ENCODE peak calls at places on chromosomes 16 and 17, in six cellular contexts. D is A673; H is uterus; Z is IMR-90; X is cardiac muscle cell; G is CD8-positive, alpha-beta T cell. T is an unnamed sample.

GRCh38 chr16:3467920-3468319 is 24.4 kb downstream of the NAA60 start:
- DNase-seq in D (peak), H (no peak), Z (peak), X (no peak), G (no peak), T (no peak)

GRCh38 chr17:22671110-22671509 is 978.8 kb downstream of the KCNJ18 start:
- DNase-seq in D (no peak), H (no peak), Z (no peak), X (no peak), G (no peak), T (no peak)

GRCh38 chr16:52584354-52584840 is 37.5 kb upstream of the TOX3 start:
- DNase-seq in D (no peak), H (no peak), Z (no peak), X (no peak), G (no peak), T (no peak)

GRCh38 chr16:54231336-54231735 is 55.3 kb downstream of the IRX3 start:
- DNase-seq in D (no peak), H (no peak), Z (no peak), X (no peak), G (no peak), T (no peak)

GRCh38 chr16:3140603-3141427 is 6.0 kb downstream of the ZNF213 start:
- DNase-seq in D (no peak), H (no peak), Z (no peak), X (no peak), G (no peak), T (no peak)

GRCh38 chr16:53745126-53745525 is 41.2 kb downstream of the FTO start:
- DNase-seq in D (peak), H (no peak), Z (no peak), X (no peak), G (no peak), T (no peak)

GRCh38 chr17:17351356-17351891 is 48.3 kb downstream of the NT5M start:
- DNase-seq in D (no peak), H (no peak), Z (no peak), X (no peak), G (no peak), T (no peak)

GRCh38 chr17:77593081-77593480 is 365.4 kb upstream of the TNRC6C start:
- DNase-seq in D (no peak), H (no peak), Z (no peak), X (no peak), G (no peak), T (no peak)

GRCh38 chr17:64459284-64459747 is 10.4 kb downstream of the MILR1 start:
- DNase-seq in D (no peak), H (no peak), Z (peak), X (no peak), G (no peak), T (no peak)

GRCh38 chr16:54812229-54812628 is 118.4 kb upstream of the IRX5 start:
- DNase-seq in D (no peak), H (no peak), Z (no peak), X (no peak), G (no peak), T (no peak)

GRCh38 chr16:51062039-51062438 is 89.0 kb downstream of the SALL1 start:
- DNase-seq in D (no peak), H (no peak), Z (no peak), X (no peak), G (no peak), T (no peak)

GRCh38 chr16:66469932-66470546 is 42.9 kb downstream of the BEAN1 start:
- DNase-seq in D (no peak), H (no peak), Z (no peak), X (no peak), G (no peak), T (no peak)

DNA sequence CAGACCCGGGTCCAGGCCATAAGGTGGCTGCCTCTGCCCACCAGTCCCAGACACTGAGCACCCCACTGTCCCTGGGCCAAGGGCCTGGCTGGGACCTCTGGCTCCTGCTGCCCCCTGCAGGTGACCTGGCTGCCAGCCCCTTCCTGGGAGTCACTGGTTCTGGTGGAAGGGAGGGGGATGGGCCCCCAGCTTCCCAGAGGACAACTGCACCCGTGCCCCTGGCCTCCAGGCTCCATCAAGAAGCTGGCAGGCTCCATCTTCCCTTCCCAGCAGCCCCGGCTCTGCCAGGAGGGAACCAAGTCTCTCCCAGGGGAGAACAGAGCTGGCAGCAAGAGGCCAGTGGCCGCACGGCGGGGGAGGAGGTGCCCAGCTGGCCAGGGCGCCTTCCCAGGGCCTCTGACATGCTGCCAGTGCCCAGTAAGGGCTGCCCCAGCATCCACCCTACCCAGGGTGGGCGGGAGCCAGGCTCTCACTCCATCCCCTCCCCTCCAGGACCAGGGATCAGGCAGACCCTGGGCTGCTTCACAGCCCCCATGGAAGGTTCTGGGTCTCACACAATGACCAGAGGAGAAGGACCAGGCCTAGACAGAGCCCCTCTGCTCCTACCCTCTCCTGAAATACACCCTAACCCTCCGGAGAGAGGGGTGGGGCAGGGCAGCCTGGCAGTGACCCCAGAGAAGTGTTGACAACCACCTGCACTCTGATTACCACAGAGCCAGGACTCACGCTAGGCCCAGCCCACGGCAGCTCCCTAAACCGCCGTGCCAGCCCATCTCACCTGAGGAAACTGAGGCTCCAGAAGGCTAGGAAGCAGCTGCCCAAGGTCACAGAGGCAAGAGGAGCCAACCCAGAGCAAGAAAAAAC is 3.6 kb downstream of the CLUH start:
- DNase-seq in D (no peak), H (peak), Z (no peak), X (peak), G (no peak), T (no peak)
- TF ChIP-seq CTCF in D (peak), H (peak), Z (peak), X (peak), G (no peak), T (no peak)

GRCh38 chr16:7319514-7319913 is 13.1 kb upstream of the RBFOX1 start:
- DNase-seq in D (no peak), H (no peak), Z (no peak), X (no peak), G (no peak), T (no peak)

GRCh38 chr16:7317982-7318381 is 14.7 kb upstream of the RBFOX1 start:
- DNase-seq in D (no peak), H (no peak), Z (no peak), X (no peak), G (no peak), T (no peak)

GRCh38 chr16:7318661-7319060 is 14.0 kb upstream of the RBFOX1 start:
- DNase-seq in D (no peak), H (no peak), Z (no peak), X (no peak), G (no peak), T (no peak)

GRCh38 chr16:7324306-7324705 is 8.3 kb upstream of the RBFOX1 start:
- DNase-seq in D (no peak), H (no peak), Z (no peak), X (no peak), G (no peak), T (no peak)

DNA sequence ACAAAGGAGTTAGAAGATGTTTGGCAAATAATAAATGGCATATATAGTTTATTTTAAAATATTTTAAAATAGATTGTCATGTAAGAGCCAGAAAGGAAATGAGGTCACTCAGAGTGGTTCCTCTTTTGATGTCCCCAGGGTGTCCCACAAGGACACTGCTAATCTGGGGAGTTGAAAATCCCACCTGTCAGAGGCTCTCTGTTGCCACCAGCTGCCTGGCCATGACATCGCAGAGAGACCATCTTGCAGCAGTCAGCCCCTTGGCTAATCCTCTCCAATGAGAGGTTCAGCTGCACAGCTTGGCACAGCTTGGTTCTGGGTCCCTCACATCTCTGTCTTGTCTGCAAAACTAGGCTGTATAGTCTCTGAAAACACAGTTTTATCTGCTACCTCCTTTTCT is 11.0 kb upstream of the RBFOX1 start:
- DNase-seq in D (no peak), H (no peak), Z (no peak), X (no peak), G (no peak), T (no peak)
- TF ChIP-seq CTCF in D (no peak), H (no peak), Z (no peak), X (no peak), G (no peak), T (no peak)

DNA sequence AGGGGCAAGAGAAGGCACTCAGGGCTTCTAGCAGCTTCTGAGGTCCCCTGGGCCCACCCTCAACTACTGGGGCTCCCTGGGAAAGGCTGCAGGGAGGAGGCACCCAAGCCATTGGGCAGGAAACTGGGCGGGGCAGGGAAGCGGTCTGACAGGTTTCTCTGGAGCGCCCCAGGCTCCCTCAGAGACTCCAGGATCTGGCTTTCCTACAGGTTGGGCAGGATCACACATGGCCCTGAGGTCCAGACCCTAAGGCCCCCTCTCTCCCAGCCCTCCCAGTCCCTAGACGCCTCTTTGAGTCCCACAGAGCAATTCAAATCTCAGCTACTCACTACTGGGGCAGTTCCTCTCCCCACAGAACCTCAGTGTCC is 14.3 kb downstream of the JUP start:
- DNase-seq in D (no peak), H (no peak), Z (no peak), X (no peak), G (no peak), T (peak)
- TF ChIP-seq CTCF in D (no peak), H (no peak), Z (no peak), X (no peak), G (no peak), T (no peak)

DNA sequence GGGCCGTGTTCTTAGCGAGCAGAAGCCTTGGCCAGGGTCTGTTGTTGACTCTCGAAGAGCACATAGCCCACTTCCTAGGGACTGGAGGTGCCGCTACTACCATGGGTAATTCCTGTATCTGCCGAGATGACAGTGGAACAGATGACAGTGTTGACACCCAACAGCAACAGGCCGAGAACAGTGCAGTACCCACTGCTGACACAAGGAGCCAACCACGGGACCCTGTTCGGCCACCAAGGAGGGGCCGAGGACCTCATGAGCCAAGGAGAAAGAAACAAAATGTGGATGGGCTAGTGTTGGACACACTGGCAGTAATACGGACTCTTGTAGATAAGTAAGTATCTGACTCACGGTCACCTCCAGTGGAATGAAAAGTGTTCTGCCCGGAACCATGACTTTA is 18.5 kb downstream of the RSPRY1 start:
- DNase-seq in D (no peak), H (no peak), Z (no peak), X (no peak), G (no peak), T (no peak)
- TF ChIP-seq CTCF in D (no peak), H (no peak), Z (no peak), X (no peak), G (no peak), T (no peak)

DNA sequence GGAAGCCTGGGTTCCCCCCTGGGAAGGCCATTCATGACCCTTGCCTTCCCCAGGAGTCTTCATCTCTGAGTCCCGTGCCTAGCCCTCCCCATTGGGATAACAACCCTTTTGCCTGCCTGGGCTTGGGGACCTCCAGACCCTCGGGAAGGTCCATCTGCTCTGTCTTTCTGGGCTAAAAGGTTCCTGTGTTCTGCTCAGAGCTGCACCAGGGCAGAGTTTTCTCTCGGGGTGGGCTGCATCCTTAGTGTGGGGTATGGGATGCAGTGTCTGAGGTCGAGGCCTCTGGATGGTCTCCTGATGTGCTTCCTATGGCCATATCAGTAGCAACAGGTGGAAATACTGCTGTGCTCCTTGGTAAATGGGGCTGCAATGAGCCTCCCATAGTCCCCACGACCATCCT is 22.9 kb upstream of the PLLP start:
- DNase-seq in D (no peak), H (no peak), Z (no peak), X (no peak), G (no peak), T (no peak)
- TF ChIP-seq CTCF in D (no peak), H (no peak), Z (no peak), X (no peak), G (no peak), T (no peak)

DNA sequence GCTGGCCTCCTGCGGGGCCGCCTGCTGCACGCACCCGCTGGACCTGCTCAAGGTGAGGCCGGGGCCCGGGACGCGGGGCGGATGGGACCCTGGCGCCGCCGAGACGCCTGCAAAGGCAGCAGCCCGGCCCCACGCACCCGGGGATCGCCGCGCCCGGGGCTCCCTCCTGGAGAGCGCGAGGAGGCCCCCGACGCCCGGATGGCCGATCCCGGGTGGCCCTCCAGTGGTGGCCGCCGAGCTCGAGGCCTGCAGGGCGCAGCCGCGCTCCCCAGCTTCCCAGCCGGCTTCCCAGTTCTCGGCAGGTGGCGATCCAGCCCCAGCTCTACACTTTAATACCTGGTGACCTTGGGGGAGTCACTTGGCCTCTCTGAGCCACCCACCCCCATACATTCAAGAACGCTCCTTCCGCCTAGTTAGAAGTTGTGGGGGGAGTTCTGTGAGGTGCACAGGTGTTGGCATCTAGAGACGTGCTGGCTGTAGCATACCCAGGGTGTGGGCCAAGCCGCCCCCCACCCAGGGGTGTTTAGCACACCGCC is 452 bp downstream of the SLC25A10 start:
- DNase-seq in D (no peak), H (peak), Z (no peak), X (peak), G (no peak), T (no peak)
- TF ChIP-seq CTCF in D (peak), H (no peak), Z (peak), X (no peak), G (no peak), T (no peak)